ENCODE peak calls at places on chromosomes 3 and 15, in ten cellular contexts. O, L, H, S, V, A, K, T, B and J are unnamed samples.
A peak's percentile ranks its signal among the peaks of the same experiment; 100 is the strongest.

GRCh38 chr3:159818399-159818798 is 170.2 kb upstream of the IL12A start:
- DNase-seq in K (no peak), S (no peak), T (peak; percentile 75), L (no peak), B (peak; percentile 62), V (peak; percentile 68), O (no peak), H (no peak), A (no peak), J (no peak)

GRCh38 chr15:73901126-73901810 is 25.0 kb upstream of the LOXL1 start:
- DNase-seq in A (no peak), K (no peak), S (peak; percentile 59), V (no peak), H (no peak), L (no peak), T (no peak), O (no peak), B (no peak), J (no peak)

GRCh38 chr3:112134335-112135124 is 1.5 kb upstream of the GCSAM start:
- DNase-seq in T (no peak), O (no peak), L (peak; percentile 66), S (no peak), H (no peak), K (no peak), B (no peak), V (peak; percentile 13), A (no peak), J (no peak)

GRCh38 chr3:17372811-17373210 is 369.6 kb downstream of the TBC1D5 start:
- DNase-seq in O (no peak), B (no peak), H (no peak), L (no peak), V (no peak), T (no peak), K (no peak), A (no peak), S (no peak), J (no peak)

GRCh38 chr15:35596261-35596660 is 50.3 kb upstream of the DPH6 start:
- DNase-seq in L (no peak), O (no peak), K (no peak), H (no peak), B (no peak), S (no peak), V (no peak), T (no peak), A (no peak), J (no peak)

GRCh38 chr3:86967062-86967461 is 23.9 kb downstream of the VGLL3 start:
- DNase-seq in O (no peak), H (peak; percentile 11), B (no peak), A (no peak), S (no peak), K (no peak), V (no peak), L (no peak), T (no peak), J (no peak)

GRCh38 chr3:494190-494589 is 297.6 kb downstream of the CHL1 start:
- DNase-seq in H (no peak), V (no peak), A (no peak), K (no peak), L (no peak), B (no peak), O (no peak), T (no peak), S (no peak), J (no peak)

GRCh38 chr3:77411990-77412389 is 372.1 kb downstream of the ROBO2 start:
- DNase-seq in B (no peak), H (no peak), S (no peak), L (no peak), O (no peak), V (no peak), A (no peak), T (no peak), K (no peak), J (no peak)

DNA sequence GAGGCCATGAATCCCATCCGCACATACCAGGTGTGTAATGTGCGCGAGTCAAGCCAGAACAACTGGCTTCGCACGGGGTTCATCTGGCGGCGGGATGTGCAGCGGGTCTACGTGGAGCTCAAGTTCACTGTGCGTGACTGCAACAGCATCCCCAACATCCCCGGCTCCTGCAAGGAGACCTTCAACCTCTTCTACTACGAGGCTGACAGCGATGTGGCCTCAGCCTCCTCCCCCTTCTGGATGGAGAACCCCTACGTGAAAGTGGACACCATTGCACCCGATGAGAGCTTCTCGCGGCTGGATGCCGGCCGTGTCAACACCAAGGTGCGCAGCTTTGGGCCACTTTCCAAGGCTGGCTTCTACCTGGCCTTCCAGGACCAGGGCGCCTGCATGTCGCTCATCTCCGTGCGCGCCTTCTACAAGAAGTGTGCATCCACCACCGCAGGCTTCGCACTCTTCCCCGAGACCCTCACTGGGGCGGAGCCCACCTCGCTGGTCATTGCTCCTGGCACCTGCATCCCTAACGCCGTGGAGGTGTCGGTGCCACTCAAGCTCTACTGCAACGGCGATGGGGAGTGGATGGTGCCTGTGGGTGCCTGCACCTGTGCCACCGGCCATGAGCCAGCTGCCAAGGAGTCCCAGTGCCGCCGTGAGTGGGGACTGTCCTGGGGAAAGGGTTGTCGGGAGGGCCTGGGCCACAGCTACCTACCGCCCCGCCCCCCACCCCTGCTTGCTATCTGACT is 11.1 kb downstream of the EPHB3 start:
- DNase-seq in B (no peak), H (no peak), V (no peak), O (no peak), L (no peak), S (no peak), T (no peak), K (no peak), A (no peak), J (no peak)
- H3K36me3 ChIP-seq in B (no peaks in the 10 kb centered on the region), H (peaks cover 10% of the 10 kb centered on the region), V (no peaks in the 10 kb centered on the region), O (no peaks in the 10 kb centered on the region), L (no peaks in the 10 kb centered on the region), S (peaks cover 38% of the 10 kb centered on the region), T (no peaks in the 10 kb centered on the region), K (peaks cover 8% of the 10 kb centered on the region), A (no peaks in the 10 kb centered on the region), J (no peaks in the 10 kb centered on the region)

GRCh38 chr3:57654214-57654613 is 38.7 kb downstream of the DENND6A start:
- DNase-seq in H (no peak), K (no peak), B (no peak), S (no peak), A (no peak), O (no peak), T (no peak), L (no peak), V (no peak), J (no peak)

GRCh38 chr3:57659004-57659672 is 33.7 kb downstream of the DENND6A start:
- DNase-seq in A (no peak), K (no peak), H (no peak), L (no peak), V (no peak), O (no peak), B (no peak), T (no peak), S (no peak), J (no peak)

GRCh38 chr3:57661404-57661803 is 31.5 kb downstream of the DENND6A start:
- DNase-seq in V (no peak), A (no peak), T (no peak), K (no peak), B (no peak), H (no peak), S (no peak), O (no peak), L (no peak), J (no peak)

GRCh38 chr3:57655727-57656126 is 37.1 kb downstream of the DENND6A start:
- DNase-seq in A (no peak), V (no peak), H (no peak), T (no peak), L (no peak), B (no peak), K (no peak), O (no peak), S (no peak), J (no peak)

DNA sequence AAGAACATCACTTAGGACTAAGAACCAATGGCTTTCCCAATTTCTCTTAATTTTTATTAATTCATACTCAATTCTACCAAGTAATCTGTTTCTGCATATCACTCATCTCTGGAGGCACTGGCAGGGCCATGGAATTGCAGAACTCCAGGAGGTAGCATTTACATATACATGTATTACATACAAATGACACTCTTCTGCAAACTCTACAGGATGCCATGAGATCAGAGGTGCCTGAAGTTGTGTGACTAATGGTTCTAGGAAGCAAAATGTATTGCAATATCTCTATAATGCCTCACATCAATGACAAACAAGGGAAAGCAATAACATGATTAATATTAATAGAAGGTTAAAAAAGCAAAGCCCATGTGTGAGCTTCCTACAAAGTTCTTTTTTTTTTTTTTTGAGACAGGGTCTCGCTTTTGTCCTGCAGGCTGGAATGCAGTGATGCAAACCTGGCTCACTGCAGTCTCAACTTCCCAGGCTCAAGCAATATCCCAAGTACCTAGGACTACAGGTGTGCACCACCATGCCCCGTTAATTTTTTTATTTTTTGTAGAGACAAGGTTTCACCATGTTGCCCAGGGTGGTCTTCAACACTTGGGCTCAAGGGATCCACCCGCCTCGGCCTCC is 33.0 kb downstream of the DENND6A start:
- DNase-seq in S (no peak), B (no peak), H (no peak), K (no peak), V (no peak), O (no peak), L (no peak), T (peak; percentile 23), A (no peak), J (no peak)
- H3K36me3 ChIP-seq in S (peaks cover 68% of the 10 kb centered on the region), B (no peaks in the 10 kb centered on the region), H (peaks cover 4% of the 10 kb centered on the region), K (peaks cover 85% of the 10 kb centered on the region), V (peaks cover 52% of the 10 kb centered on the region), O (no peaks in the 10 kb centered on the region), L (no peaks in the 10 kb centered on the region), T (no peaks in the 10 kb centered on the region), A (peaks cover 14% of the 10 kb centered on the region), J (peaks cover 77% of the 10 kb centered on the region)

GRCh38 chr3:71500696-71501095 is 82.8 kb downstream of the FOXP1 start:
- DNase-seq in S (no peak), A (no peak), L (no peak), H (no peak), K (no peak), T (no peak), B (no peak), V (no peak), O (no peak), J (no peak)

GRCh38 chr3:71498053-71498452 is 85.5 kb downstream of the FOXP1 start:
- DNase-seq in A (no peak), T (peak; percentile 36), B (no peak), L (no peak), S (no peak), V (no peak), K (no peak), O (no peak), H (no peak), J (no peak)

GRCh38 chr3:71497367-71497925 is 86.1 kb downstream of the FOXP1 start:
- DNase-seq in A (no peak), O (no peak), B (no peak), T (peak; percentile 65), H (no peak), L (no peak), K (no peak), S (no peak), V (no peak), J (no peak)

GRCh38 chr3:71499477-71499876 is 84.1 kb downstream of the FOXP1 start:
- DNase-seq in A (no peak), K (no peak), B (no peak), L (no peak), V (no peak), T (no peak), S (no peak), H (no peak), O (no peak), J (no peak)

DNA sequence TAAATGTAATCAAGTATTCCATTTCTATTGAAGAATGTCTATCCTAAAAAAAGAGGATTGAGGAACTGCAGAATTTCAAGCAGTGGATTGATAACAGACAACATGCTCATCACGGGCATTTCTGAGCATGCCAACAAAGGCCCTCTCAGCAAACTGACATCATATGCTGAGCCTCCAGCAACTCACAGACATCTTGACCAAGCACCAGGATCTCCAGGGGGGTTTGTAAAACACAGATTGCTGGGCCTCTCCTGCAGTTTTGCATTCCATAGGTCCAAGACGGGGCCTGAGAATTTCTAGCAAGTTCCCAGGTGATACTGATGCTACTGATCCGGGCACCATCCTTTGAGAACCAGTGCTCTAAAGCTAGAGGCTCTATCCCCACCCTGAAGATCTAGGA is 85.0 kb downstream of the FOXP1 start:
- DNase-seq in K (no peak), O (no peak), A (no peak), B (no peak), H (no peak), V (no peak), S (no peak), T (no peak), L (no peak), J (no peak)
- H3K36me3 ChIP-seq in K (no peaks in the 10 kb centered on the region), O (no peaks in the 10 kb centered on the region), A (no peaks in the 10 kb centered on the region), B (no peaks in the 10 kb centered on the region), H (no peaks in the 10 kb centered on the region), V (no peaks in the 10 kb centered on the region), S (no peaks in the 10 kb centered on the region), T (no peaks in the 10 kb centered on the region), L (no peaks in the 10 kb centered on the region), J (no peaks in the 10 kb centered on the region)

GRCh38 chr3:56248021-56248420 is 220.2 kb downstream of the ERC2 start:
- DNase-seq in V (no peak), O (no peak), A (no peak), T (no peak), K (no peak), H (no peak), L (no peak), S (no peak), B (no peak), J (no peak)
- H3K36me3 ChIP-seq in V (no peaks in the 10 kb centered on the region), O (no peaks in the 10 kb centered on the region), A (no peaks in the 10 kb centered on the region), T (no peaks in the 10 kb centered on the region), K (no peaks in the 10 kb centered on the region), H (no peaks in the 10 kb centered on the region), L (no peaks in the 10 kb centered on the region), S (no peaks in the 10 kb centered on the region), B (no peaks in the 10 kb centered on the region), J (no peaks in the 10 kb centered on the region)